ENCODE peak calls at places on chromosome 13, in four cellular contexts. One of them, this sample, is unnamed.

GRCh38 chr13:27354379-27354778 is 70.0 kb upstream of the GTF3A start:
- DNase-seq in left ventricle myocardium inferior: no peak
- DNase-seq in fibroblast of lung: peak
- DNase-seq in esophagus muscularis mucosa: no peak
- DNase-seq in this sample: no peak

GRCh38 chr13:48653074-48654054 is at the start of gene CYSLTR2:
- DNase-seq in left ventricle myocardium inferior: no peak
- DNase-seq in fibroblast of lung: peak
- DNase-seq in esophagus muscularis mucosa: peak
- DNase-seq in this sample: peak

GRCh38 chr13:31310781-31311180 is 111.0 kb downstream of the B3GLCT start:
- DNase-seq in left ventricle myocardium inferior: peak
- DNase-seq in fibroblast of lung: no peak
- DNase-seq in esophagus muscularis mucosa: no peak
- DNase-seq in this sample: no peak

GRCh38 chr13:20127563-20128458 is 33.0 kb downstream of the GJA3 start:
- DNase-seq in left ventricle myocardium inferior: peak
- DNase-seq in fibroblast of lung: peak
- DNase-seq in esophagus muscularis mucosa: no peak
- DNase-seq in this sample: no peak

GRCh38 chr13:73387318-73387717 is 328.5 kb downstream of the KLF5 start:
- DNase-seq in left ventricle myocardium inferior: no peak
- DNase-seq in fibroblast of lung: no peak
- DNase-seq in esophagus muscularis mucosa: no peak
- DNase-seq in this sample: no peak

GRCh38 chr13:109743706-109744453 is 42.5 kb downstream of the IRS2 start:
- DNase-seq in left ventricle myocardium inferior: no peak
- DNase-seq in fibroblast of lung: peak
- DNase-seq in esophagus muscularis mucosa: peak
- DNase-seq in this sample: peak

GRCh38 chr13:98278068-98278619 is 101.1 kb upstream of the RNF113B start:
- DNase-seq in left ventricle myocardium inferior: no peak
- DNase-seq in fibroblast of lung: no peak
- DNase-seq in esophagus muscularis mucosa: no peak
- DNase-seq in this sample: no peak

GRCh38 chr13:41568990-41569387 is 111.6 kb downstream of the RGCC start:
- DNase-seq in left ventricle myocardium inferior: no peak
- DNase-seq in fibroblast of lung: peak
- DNase-seq in esophagus muscularis mucosa: no peak
- DNase-seq in this sample: no peak

GRCh38 chr13:74272826-74273225 is 138.6 kb upstream of the KLF12 start:
- DNase-seq in left ventricle myocardium inferior: no peak
- DNase-seq in fibroblast of lung: no peak
- DNase-seq in esophagus muscularis mucosa: no peak
- DNase-seq in this sample: no peak

GRCh38 chr13:41061914-41062837 is 867 bp downstream of the WBP4 start:
- DNase-seq in left ventricle myocardium inferior: no peak
- DNase-seq in fibroblast of lung: peak
- DNase-seq in esophagus muscularis mucosa: no peak
- DNase-seq in this sample: no peak

GRCh38 chr13:76019421-76020044 is 383.4 kb downstream of the LMO7 start:
- DNase-seq in left ventricle myocardium inferior: peak
- DNase-seq in fibroblast of lung: peak
- DNase-seq in esophagus muscularis mucosa: no peak
- DNase-seq in this sample: no peak

DNA sequence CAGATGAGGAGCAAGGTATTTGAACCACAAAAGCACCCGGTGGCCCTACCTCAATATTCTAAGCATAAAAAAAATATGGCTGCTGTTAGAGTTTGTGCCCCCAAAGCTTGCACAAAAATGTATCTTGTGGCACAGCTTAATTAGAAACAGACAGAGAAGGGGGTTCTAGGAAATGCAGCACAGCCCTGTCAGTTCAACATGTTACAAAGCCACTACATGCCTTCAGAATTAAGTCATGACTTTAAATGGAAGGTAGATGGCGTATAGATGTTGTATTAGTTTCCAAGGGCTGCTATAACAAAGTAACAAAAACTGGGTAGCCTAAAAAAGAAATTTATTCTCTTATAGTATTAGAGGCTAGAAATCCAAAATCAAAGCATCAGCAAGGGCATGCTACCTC is 703.8 kb downstream of the DIAPH3 start:
- DNase-seq in left ventricle myocardium inferior: no peak
- DNase-seq in fibroblast of lung: peak
- DNase-seq in esophagus muscularis mucosa: no peak
- DNase-seq in this sample: no peak
- TF ChIP-seq CTCF in left ventricle myocardium inferior: no peak
- TF ChIP-seq CTCF in fibroblast of lung: no peak
- TF ChIP-seq CTCF in esophagus muscularis mucosa: no peak
- TF ChIP-seq CTCF in this sample: no peak

GRCh38 chr13:111031531-111031961 is 83.6 kb upstream of the ARHGEF7 start:
- DNase-seq in left ventricle myocardium inferior: no peak
- DNase-seq in fibroblast of lung: peak
- DNase-seq in esophagus muscularis mucosa: no peak
- DNase-seq in this sample: peak
- H3K4me3 ChIP-seq in left ventricle myocardium inferior: no peak
- H3K4me3 ChIP-seq in fibroblast of lung: no peak
- H3K4me3 ChIP-seq in esophagus muscularis mucosa: no peak
- H3K4me3 ChIP-seq in this sample: no peak

GRCh38 chr13:108220042-108220441 is 1.9 kb downstream of the ABHD13 start:
- DNase-seq in left ventricle myocardium inferior: no peak
- DNase-seq in fibroblast of lung: no peak
- DNase-seq in esophagus muscularis mucosa: no peak
- DNase-seq in this sample: no peak
- TF ChIP-seq CTCF in left ventricle myocardium inferior: no peak
- TF ChIP-seq CTCF in fibroblast of lung: no peak
- TF ChIP-seq CTCF in esophagus muscularis mucosa: no peak
- TF ChIP-seq CTCF in this sample: peak

DNA sequence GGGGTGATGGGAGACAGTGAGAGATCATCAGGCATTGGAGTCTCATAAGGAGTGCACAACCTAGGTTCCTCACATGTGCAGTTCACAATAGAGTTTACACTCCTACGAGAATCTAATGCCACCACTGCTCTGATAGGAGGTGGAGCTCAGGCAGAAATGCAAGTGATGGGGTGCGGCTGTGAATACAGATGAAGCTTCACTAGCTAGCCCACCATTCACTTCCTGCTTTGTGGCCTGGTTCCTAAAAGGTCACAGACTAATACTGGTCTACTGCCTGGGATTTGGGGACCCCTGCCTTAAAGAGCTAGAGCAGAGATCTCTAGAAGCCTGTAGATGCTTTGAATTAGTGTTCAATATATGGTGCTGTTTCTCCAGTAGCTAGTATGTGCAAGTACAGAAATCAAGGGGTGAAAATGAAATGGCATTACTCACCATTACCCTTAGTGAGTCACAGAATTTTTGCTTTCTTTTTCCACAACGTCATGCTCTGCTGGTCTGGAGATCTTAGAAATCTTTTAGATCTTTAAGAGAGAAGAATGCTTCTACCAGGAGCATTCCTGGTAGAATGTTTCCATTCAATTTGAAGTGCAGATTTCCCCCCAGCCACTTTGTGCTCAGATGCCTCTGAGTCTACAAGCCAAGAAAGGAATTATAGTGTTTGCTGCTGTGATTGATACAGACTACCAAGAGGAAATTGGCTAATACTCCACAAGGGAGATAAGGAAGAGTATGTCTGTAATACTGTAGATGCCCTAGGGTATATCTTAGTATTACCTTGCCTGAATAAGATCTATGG is 2301.2 kb downstream of the PCDH9 start:
- DNase-seq in left ventricle myocardium inferior: no peak
- DNase-seq in fibroblast of lung: peak
- DNase-seq in esophagus muscularis mucosa: no peak
- DNase-seq in this sample: no peak
- H3K4me3 ChIP-seq in left ventricle myocardium inferior: no peak
- H3K4me3 ChIP-seq in fibroblast of lung: no peak
- H3K4me3 ChIP-seq in esophagus muscularis mucosa: no peak
- H3K4me3 ChIP-seq in this sample: no peak

GRCh38 chr13:30115257-30115600 is 192.1 kb downstream of the KATNAL1 start:
- DNase-seq in left ventricle myocardium inferior: no peak
- DNase-seq in fibroblast of lung: no peak
- DNase-seq in esophagus muscularis mucosa: no peak
- DNase-seq in this sample: no peak
- TF ChIP-seq CTCF in left ventricle myocardium inferior: peak
- TF ChIP-seq CTCF in fibroblast of lung: peak
- TF ChIP-seq CTCF in esophagus muscularis mucosa: peak
- TF ChIP-seq CTCF in this sample: no peak

GRCh38 chr13:34816118-34816517 is 126.0 kb upstream of the NBEA start:
- DNase-seq in left ventricle myocardium inferior: no peak
- DNase-seq in fibroblast of lung: no peak
- DNase-seq in esophagus muscularis mucosa: no peak
- DNase-seq in this sample: no peak

GRCh38 chr13:34817246-34817645 is 124.8 kb upstream of the NBEA start:
- DNase-seq in left ventricle myocardium inferior: no peak
- DNase-seq in fibroblast of lung: peak
- DNase-seq in esophagus muscularis mucosa: no peak
- DNase-seq in this sample: no peak

GRCh38 chr13:34810996-34811395 is 131.1 kb upstream of the NBEA start:
- DNase-seq in left ventricle myocardium inferior: no peak
- DNase-seq in fibroblast of lung: peak
- DNase-seq in esophagus muscularis mucosa: no peak
- DNase-seq in this sample: no peak

GRCh38 chr13:34816543-34816942 is 125.5 kb upstream of the NBEA start:
- DNase-seq in left ventricle myocardium inferior: no peak
- DNase-seq in fibroblast of lung: peak
- DNase-seq in esophagus muscularis mucosa: no peak
- DNase-seq in this sample: no peak
- H3K4me3 ChIP-seq in left ventricle myocardium inferior: no peak
- H3K4me3 ChIP-seq in fibroblast of lung: no peak
- H3K4me3 ChIP-seq in esophagus muscularis mucosa: no peak
- H3K4me3 ChIP-seq in this sample: no peak

DNA sequence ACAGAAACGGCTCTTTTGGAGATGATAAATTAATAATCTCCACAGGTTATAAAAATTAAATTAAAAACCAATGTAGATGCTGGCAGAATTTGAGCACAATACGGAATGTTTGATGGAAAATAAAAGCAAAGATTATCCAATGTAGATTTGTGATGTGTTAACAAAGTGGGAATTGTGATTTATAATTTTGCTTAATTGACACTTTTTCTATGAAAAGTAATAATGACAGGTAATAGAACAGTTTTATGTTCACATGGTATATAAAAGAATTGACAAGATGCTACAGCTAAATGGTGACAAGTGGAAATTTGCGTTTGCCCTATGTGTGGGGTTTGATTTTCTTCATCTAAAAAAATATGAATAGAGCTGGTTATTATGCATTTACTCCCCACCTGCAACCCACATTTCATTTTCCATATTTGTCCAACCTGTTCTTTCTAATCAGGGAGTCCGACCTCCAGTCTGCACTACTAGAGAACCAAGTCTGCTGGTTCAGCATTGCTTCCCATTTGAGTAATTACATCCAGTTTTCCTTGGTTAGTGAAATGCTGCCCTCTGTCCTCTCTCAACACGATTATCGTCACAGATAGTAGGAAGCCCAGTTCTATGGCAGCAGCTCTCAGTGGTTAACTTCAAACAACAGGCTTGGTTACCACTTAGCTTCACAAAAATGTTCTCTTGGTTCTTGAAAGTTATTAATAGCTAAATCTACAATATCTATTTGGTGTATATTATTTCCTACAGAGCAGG is 61.4 kb upstream of the SLITRK1 start:
- DNase-seq in left ventricle myocardium inferior: no peak
- DNase-seq in fibroblast of lung: no peak
- DNase-seq in esophagus muscularis mucosa: no peak
- DNase-seq in this sample: no peak
- TF ChIP-seq CTCF in left ventricle myocardium inferior: no peak
- TF ChIP-seq CTCF in fibroblast of lung: no peak
- TF ChIP-seq CTCF in esophagus muscularis mucosa: no peak
- TF ChIP-seq CTCF in this sample: no peak

This sample was measured in retinal pigment epithelial cell.